ENCODE peak calls at places on chromosome 4, in four cellular contexts. C is adipocyte, Y is NCI-H69, X is NCI-H1417. N is an unnamed sample.

GRCh38 chr4:47043821-47044220 is 12.5 kb downstream of the GABRB1 start:
- DNase-seq in C (no peak), Y (no peak), X (no peak), N (no peak)

GRCh38 chr4:5165419-5166369 is 114.4 kb downstream of the STK32B start:
- DNase-seq in C (peak), Y (no peak), X (no peak), N (no peak)

GRCh38 chr4:9608300-9608699 is 164.1 kb downstream of the DEFB131A start:
- DNase-seq in C (no peak), Y (no peak), X (no peak), N (no peak)

GRCh38 chr4:123361195-123361861 is 35.3 kb upstream of the SPRY1 start:
- DNase-seq in C (peak), Y (peak), X (no peak), N (no peak)

GRCh38 chr4:185215261-185215660 is 5.9 kb downstream of the SNX25 start:
- DNase-seq in C (peak), Y (no peak), X (no peak), N (no peak)

GRCh38 chr4:40046311-40046980 is 10.2 kb upstream of the N4BP2 start:
- DNase-seq in C (peak), Y (peak), X (no peak), N (peak)

GRCh38 chr4:184039963-184040383 is 134.9 kb downstream of the STOX2 start:
- DNase-seq in C (no peak), Y (no peak), X (no peak), N (no peak)

GRCh38 chr4:34158883-34159282 is 2085.4 kb downstream of the ARAP2 start:
- DNase-seq in C (no peak), Y (no peak), X (no peak), N (no peak)

GRCh38 chr4:8264106-8264505 is 5.4 kb upstream of the HTRA3 start:
- DNase-seq in C (no peak), Y (peak), X (no peak), N (no peak)

GRCh38 chr4:186203391-186203802 is 12.0 kb downstream of the CYP4V2 start:
- DNase-seq in C (no peak), Y (no peak), X (no peak), N (no peak)

GRCh38 chr4:113556382-113557134 is 205.0 kb downstream of the CAMK2D start:
- DNase-seq in C (no peak), Y (no peak), X (no peak), N (no peak)

GRCh38 chr4:13537011-13537831 is 7.1 kb downstream of the NKX3-2 start:
- DNase-seq in C (no peak), Y (no peak), X (no peak), N (no peak)

GRCh38 chr4:1554876-1555265 is 129.2 kb downstream of the FAM53A start:
- DNase-seq in C (no peak), Y (peak), X (peak), N (no peak)

GRCh38 chr4:128061566-128062536 is 739 bp downstream of the LARP1B start:
- DNase-seq in C (peak), Y (peak), X (peak), N (peak)

GRCh38 chr4:10984815-10985214 is 300.2 kb upstream of the CLNK start:
- DNase-seq in C (no peak), Y (no peak), X (no peak), N (no peak)

GRCh38 chr4:78937837-78938236 is 1.4 kb downstream of the PAQR3 start:
- DNase-seq in C (no peak), Y (peak), X (peak), N (no peak)

GRCh38 chr4:187077749-187078148 is 354.1 kb upstream of the FAT1 start:
- DNase-seq in C (no peak), Y (peak), X (no peak), N (no peak)

GRCh38 chr4:164894725-164895124 is 17.7 kb downstream of the APELA start:
- DNase-seq in C (no peak), Y (no peak), X (no peak), N (no peak)

GRCh38 chr4:110589297-110589696 is 33.6 kb downstream of the PITX2 start:
- DNase-seq in C (peak), Y (peak), X (no peak), N (no peak)

GRCh38 chr4:83771113-83771705 is 235.3 kb downstream of the GPAT3 start:
- DNase-seq in C (peak), Y (peak), X (peak), N (peak)

GRCh38 chr4:7328913-7329638 is 105.7 kb downstream of the PSAPL1 start:
- DNase-seq in C (peak), Y (no peak), X (no peak), N (peak)

GRCh38 chr4:100356172-100356571 is 161.7 kb downstream of the EMCN start:
- DNase-seq in C (no peak), Y (no peak), X (no peak), N (no peak)

GRCh38 chr4:95546866-95547707 is 1.7 kb downstream of the UNC5C start:
- DNase-seq in C (no peak), Y (peak), X (no peak), N (no peak)

GRCh38 chr4:141054446-141054845 is 78.8 kb downstream of the RNF150 start:
- DNase-seq in C (no peak), Y (no peak), X (no peak), N (no peak)

GRCh38 chr4:22962186-22962786 is 269.5 kb downstream of the GBA3 start:
- DNase-seq in C (peak), Y (peak), X (peak), N (peak)

GRCh38 chr4:54687887-54688841 is 30.4 kb downstream of the KIT start:
- DNase-seq in C (no peak), Y (no peak), X (no peak), N (no peak)

GRCh38 chr4:15736514-15737050 is 33.7 kb downstream of the BST1 start:
- DNase-seq in C (no peak), Y (no peak), X (no peak), N (no peak)

GRCh38 chr4:184536881-184537248 is 62.5 kb upstream of the IRF2 start:
- DNase-seq in C (no peak), Y (no peak), X (no peak), N (no peak)

GRCh38 chr4:146243141-146243882 is 29.0 kb downstream of the REELD1 start:
- DNase-seq in C (no peak), Y (no peak), X (no peak), N (no peak)

GRCh38 chr4:177761692-177762091 is 319.5 kb upstream of the AGA start:
- DNase-seq in C (no peak), Y (no peak), X (no peak), N (no peak)

GRCh38 chr4:23163649-23164436 is 471.1 kb downstream of the GBA3 start:
- DNase-seq in C (no peak), Y (peak), X (no peak), N (peak)

GRCh38 chr4:114599231-114600065 is 841 bp downstream of the UGT8 start:
- DNase-seq in C (peak), Y (peak), X (peak), N (peak)

GRCh38 chr4:142416711-142417275 is 429.3 kb downstream of the INPP4B start:
- DNase-seq in C (no peak), Y (no peak), X (no peak), N (no peak)